ENCODE peak calls at places on chromosomes 2 and 18, in nine cellular contexts. W is SK-N-SH, Z is GM23338, B is hepatocyte, A is neural progenitor cell, Y is GM23248, T is PC-3, U is HCT116, G is MM.1S. V is an unnamed sample.

GRCh38 chr18:45482286-45482685 is 133.0 kb upstream of the SLC14A2 start:
- DNase-seq in G (no peak), A (no peak), Y (peak; percentile 5), B (no peak), Z (no peak), W (no peak), T (no peak), U (no peak), V (no peak)

GRCh38 chr2:205409403-205409802 is 272.9 kb upstream of the NRP2 start:
- DNase-seq in U (no peak), T (peak; percentile 73), W (no peak), Z (no peak), G (no peak), Y (peak; percentile 12), A (no peak), B (no peak), V (no peak)

GRCh38 chr2:86194751-86195054 is 559 bp downstream of the IMMT start:
- DNase-seq in Y (no peak), T (peak; percentile 92), G (no peak), Z (peak; percentile 98), W (no peak), A (no peak), U (peak; percentile 90), B (no peak), V (no peak)

GRCh38 chr18:63999871-64000270 is 30.0 kb downstream of the SERPINB8 start:
- DNase-seq in T (no peak), G (no peak), U (no peak), A (no peak), Z (no peak), Y (no peak), B (no peak), W (no peak), V (no peak)

GRCh38 chr2:10266133-10266620 is 36.5 kb upstream of the HPCAL1 start:
- DNase-seq in B (no peak), A (no peak), T (peak; percentile 54), W (no peak), U (no peak), Y (peak; percentile 75), G (no peak), Z (no peak), V (no peak)

GRCh38 chr18:40911582-40912254 is 1043.3 kb upstream of the PIK3C3 start:
- DNase-seq in B (no peak), A (no peak), Z (no peak), W (no peak), T (peak; percentile 34), Y (peak; percentile 55), U (no peak), G (no peak), V (no peak)

GRCh38 chr2:28206786-28207185 is 185.9 kb upstream of the FOSL2 start:
- DNase-seq in G (no peak), Z (no peak), W (no peak), U (no peak), T (no peak), A (no peak), B (no peak), Y (no peak), V (no peak)

GRCh38 chr2:220279372-220279771 is 651.9 kb downstream of the SLC4A3 start:
- DNase-seq in U (peak; percentile 29), B (no peak), A (no peak), Z (no peak), G (no peak), Y (peak; percentile 88), T (peak; percentile 96), W (no peak), V (no peak)

GRCh38 chr18:13447621-13448020 is 229.1 kb downstream of the LDLRAD4 start:
- DNase-seq in Y (peak; percentile 96), Z (peak; percentile 48), G (no peak), T (no peak), U (no peak), A (peak; percentile 70), B (peak; percentile 77), W (peak; percentile 55), V (no peak)

GRCh38 chr2:130372055-130372832 is 16.4 kb downstream of the PTPN18 start:
- DNase-seq in U (peak; percentile 60), Y (peak; percentile 92), A (peak; percentile 95), Z (peak; percentile 90), G (peak; percentile 74), W (peak; percentile 98), B (peak; percentile 95), T (no peak), V (peak; percentile 89)

GRCh38 chr2:239731422-239731821 is 293.7 kb downstream of the NDUFA10 start:
- DNase-seq in B (no peak), U (no peak), G (no peak), Z (peak; percentile 22), A (peak; percentile 40), T (no peak), Y (no peak), W (no peak), V (no peak)

GRCh38 chr2:119518401-119518800 is 5.9 kb downstream of the SCTR start:
- DNase-seq in Z (no peak), A (no peak), W (no peak), B (no peak), T (no peak), G (no peak), Y (no peak), U (no peak), V (no peak)

GRCh38 chr2:48829036-48829435 is 73.5 kb upstream of the LHCGR start:
- DNase-seq in A (no peak), W (no peak), Y (peak; percentile 65), T (no peak), B (no peak), U (no peak), Z (no peak), G (no peak), V (no peak)

GRCh38 chr2:1594281-1595171 is 149.8 kb downstream of the PXDN start:
- DNase-seq in G (no peak), B (no peak), Y (no peak), W (no peak), A (peak; percentile 31), T (no peak), U (no peak), Z (no peak), V (no peak)
- H3K27ac ChIP-seq in G (no peak overlapping the region), B (peak overlapping the region; percentile 55), Y (peak overlapping the region; percentile 34), W (peak overlapping the region; percentile 67), A (no peak overlapping the region), T (peak overlapping the region; percentile 89), U (no peak overlapping the region), Z (peak overlapping the region; percentile 32), V (no peak overlapping the region)

DNA sequence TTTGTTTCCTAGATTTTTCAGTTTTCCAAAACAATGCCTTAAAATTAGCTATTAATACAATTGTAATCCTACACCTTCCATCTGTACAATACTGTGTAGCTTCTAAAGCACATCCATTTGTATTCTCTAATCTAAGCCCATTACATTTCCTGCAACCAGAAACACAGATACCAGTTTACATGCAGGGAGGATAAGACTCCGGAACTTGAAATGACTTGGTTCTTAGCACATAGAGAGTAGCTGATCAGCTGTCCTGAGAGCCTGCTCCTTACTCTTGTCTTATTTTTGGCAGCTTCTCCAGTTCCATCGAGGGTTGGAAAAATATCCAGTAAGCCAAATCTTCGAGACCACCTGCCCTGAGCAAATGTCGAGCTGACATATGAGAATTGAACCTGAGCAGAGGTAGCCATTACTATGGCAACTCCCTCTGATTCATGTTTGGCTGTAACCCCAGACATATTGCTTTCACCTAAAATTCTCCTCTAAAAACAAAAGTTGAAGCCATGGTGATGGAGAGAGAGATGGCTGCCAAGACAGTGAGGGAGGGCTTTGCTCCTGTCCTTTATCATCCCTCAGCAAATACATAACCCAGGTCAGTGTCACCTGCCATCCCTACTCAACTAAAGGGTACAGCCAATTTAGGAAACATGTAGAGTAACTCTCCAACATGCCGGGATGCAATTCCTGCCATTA is 542.8 kb downstream of the IRS1 start:
- DNase-seq in W (no peak), G (no peak), Y (peak; percentile 5), B (no peak), T (peak; percentile 12), U (no peak), A (no peak), Z (no peak), V (no peak)
- H2AFZ ChIP-seq in W (no peak overlapping the region), G (no peak overlapping the region), Y (no peak overlapping the region), B (no peak overlapping the region), T (no peak overlapping the region), U (peak overlapping the region; percentile 39), A (no peak overlapping the region), Z (no peak overlapping the region), V (no peak overlapping the region)

DNA sequence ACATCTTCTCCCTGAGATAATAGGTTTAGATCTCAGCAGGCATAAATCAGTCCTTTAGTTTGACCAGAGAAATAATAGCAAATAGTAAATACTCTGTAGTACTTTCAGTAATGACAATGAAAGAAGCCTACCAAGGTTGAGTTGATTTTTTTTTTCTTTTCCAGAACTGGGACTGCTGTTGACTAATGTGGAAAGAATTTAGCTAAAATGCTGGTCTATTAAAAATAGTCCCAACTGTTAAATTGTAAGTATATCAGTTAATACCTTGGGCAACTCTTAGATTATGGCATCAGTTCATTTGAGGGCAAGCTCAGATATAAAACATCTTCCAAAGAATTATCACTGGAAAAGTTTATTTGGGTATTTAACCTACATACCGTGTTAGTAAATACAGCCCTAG is 121.0 kb downstream of the MTX2 start:
- DNase-seq in B (no peak), Z (no peak), W (no peak), Y (peak; percentile 51), G (no peak), T (peak; percentile 17), A (no peak), U (no peak), V (no peak)
- TF ChIP-seq EZH2phosphoT487 in B (no peak), Z (no peak), W (no peak), Y (no peak), G (no peak), T (no peak), A (no peak), U (no peak), V (no peak)

GRCh38 chr2:105749583-105750399 is 5.1 kb downstream of the NCK2 start:
- DNase-seq in T (no peak), G (no peak), Z (no peak), B (no peak), U (no peak), W (no peak), Y (no peak), A (no peak), V (no peak)

GRCh38 chr2:105747254-105747909 is 2.7 kb downstream of the NCK2 start:
- DNase-seq in T (no peak), A (no peak), Y (no peak), U (no peak), Z (no peak), W (no peak), B (no peak), G (no peak), V (no peak)

GRCh38 chr2:105748564-105748963 is 3.9 kb downstream of the NCK2 start:
- DNase-seq in Z (no peak), A (no peak), W (no peak), G (no peak), U (no peak), B (no peak), Y (no peak), T (peak; percentile 20), V (no peak)

GRCh38 chr2:105746177-105747080 is 1.7 kb downstream of the NCK2 start:
- DNase-seq in U (no peak), T (peak; percentile 50), W (peak; percentile 33), G (peak; percentile 89), Z (peak; percentile 89), B (peak; percentile 86), A (peak; percentile 76), Y (no peak), V (peak; percentile 52)

DNA sequence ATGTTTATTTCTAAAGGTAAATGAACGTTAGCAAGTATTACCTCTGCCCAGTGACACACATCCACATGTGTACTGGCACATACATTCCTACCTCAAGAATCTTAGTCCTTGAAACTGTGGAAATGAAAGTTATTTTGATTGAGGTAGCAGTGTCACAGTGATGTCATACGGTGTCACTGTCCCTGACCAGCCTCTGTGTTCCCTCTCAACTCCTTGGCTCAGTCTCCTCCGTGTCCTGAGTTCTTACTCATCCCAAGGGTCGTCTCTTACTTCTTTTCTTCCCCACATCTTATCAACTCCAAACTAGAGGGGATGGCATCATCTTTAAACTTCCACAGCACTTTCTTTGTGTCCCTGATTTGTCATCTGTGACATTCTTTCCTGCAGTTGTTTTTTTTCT is 3.3 kb downstream of the NCK2 start:
- DNase-seq in Y (peak; percentile 34), Z (no peak), W (no peak), B (no peak), A (no peak), G (no peak), T (no peak), U (no peak), V (no peak)
- H3K27ac ChIP-seq in Y (no peak overlapping the region), Z (no peak overlapping the region), W (no peak overlapping the region), B (peak overlapping the region; percentile 96), A (no peak overlapping the region), G (no peak overlapping the region), T (no peak overlapping the region), U (no peak overlapping the region), V (no peak overlapping the region)